ENCODE peak calls at places on chromosomes 2 and 18, in ten cellular contexts. T, L, V, Y, O, C, U, F, K and Q are unnamed samples.

GRCh38 chr2:64463784-64464183 is 9.8 kb downstream of the LGALSL start:
- DNase-seq in T (no peak), L (no peak), V (no peak), Y (no peak), O (no peak), C (no peak), U (peak), F (no peak), K (no peak), Q (no peak)

GRCh38 chr18:59114160-59114559 is 25.5 kb upstream of the SEC11C start:
- DNase-seq in T (no peak), L (no peak), V (no peak), Y (no peak), O (no peak), C (no peak), U (no peak), F (no peak), K (no peak), Q (no peak)

GRCh38 chr2:219057709-219058540 is 2.8 kb downstream of the IHH start:
- DNase-seq in T (peak), L (peak), V (peak), Y (peak), O (peak), C (peak), U (peak), F (peak), K (peak), Q (peak)

GRCh38 chr2:230658877-230659652 is 53.6 kb upstream of the CAB39 start:
- DNase-seq in T (no peak), L (no peak), V (no peak), Y (no peak), O (peak), C (peak), U (no peak), F (no peak), K (peak), Q (no peak)

GRCh38 chr18:13831864-13832508 is 8.0 kb downstream of the MC5R start:
- DNase-seq in T (no peak), L (no peak), V (no peak), Y (no peak), O (no peak), C (peak), U (no peak), F (no peak), K (no peak), Q (no peak)

GRCh38 chr18:6576706-6577375 is 152.7 kb upstream of the ARHGAP28 start:
- DNase-seq in T (no peak), L (no peak), V (no peak), Y (no peak), O (no peak), C (no peak), U (no peak), F (no peak), K (no peak), Q (no peak)

GRCh38 chr2:33051586-33052385 is 105.0 kb downstream of the LTBP1 start:
- DNase-seq in T (no peak), L (no peak), V (no peak), Y (no peak), O (no peak), C (no peak), U (no peak), F (no peak), K (no peak), Q (no peak)

GRCh38 chr2:142961202-142961601 is 83.7 kb downstream of the KYNU start:
- DNase-seq in T (no peak), L (no peak), V (no peak), Y (no peak), O (no peak), C (no peak), U (no peak), F (no peak), K (no peak), Q (no peak)